ENCODE peak calls at places on chromosomes 11 and 22, in four cellular contexts. Y is transverse colon, N is NB4, X is ovary. W is an unnamed sample.

GRCh38 chr11:117187799-117188481 is 9.4 kb downstream of the SIDT2 start:
- DNase-seq in X (peak), N (no peak), Y (no peak), W (peak)

GRCh38 chr22:36277482-36278291 is 24.8 kb downstream of the APOL1 start:
- DNase-seq in X (peak), Y (peak), N (peak), W (no peak)

GRCh38 chr11:109247071-109247470 is 174.9 kb upstream of the C11orf87 start:
- DNase-seq in Y (no peak), N (no peak), X (no peak), W (no peak)

GRCh38 chr11:130995266-130995665 is 79.0 kb upstream of the SNX19 start:
- DNase-seq in N (no peak), Y (no peak), X (no peak), W (no peak)

GRCh38 chr11:11931461-11932055 is 76.9 kb downstream of the DKK3 start:
- DNase-seq in N (peak), Y (no peak), X (no peak), W (no peak)

GRCh38 chr22:28185130-28185529 is 266.1 kb upstream of the PITPNB start:
- DNase-seq in X (no peak), Y (no peak), N (no peak), W (no peak)

GRCh38 chr22:25076281-25076680 is 123.4 kb upstream of the CRYBB3 start:
- DNase-seq in Y (no peak), N (no peak), X (no peak), W (no peak)

GRCh38 chr11:14386895-14387480 is 28.0 kb upstream of the RRAS2 start:
- DNase-seq in Y (no peak), X (peak), N (no peak), W (no peak)

GRCh38 chr11:4697583-4697982 is at the start of gene OR51E2:
- DNase-seq in X (no peak), Y (peak), N (peak), W (no peak)

GRCh38 chr22:42633013-42633412 is 7.4 kb downstream of the ATP5MGL start:
- DNase-seq in N (no peak), X (no peak), Y (no peak), W (no peak)

GRCh38 chr22:42630211-42630610 is 10.2 kb downstream of the ATP5MGL start:
- DNase-seq in N (no peak), Y (no peak), X (no peak), W (no peak)

GRCh38 chr22:42635531-42635930 is 4.9 kb downstream of the ATP5MGL start:
- DNase-seq in X (no peak), N (no peak), Y (peak), W (peak)

GRCh38 chr22:42630901-42631602 is 9.3 kb downstream of the ATP5MGL start:
- DNase-seq in N (no peak), Y (no peak), X (no peak), W (no peak)

GRCh38 chr22:42632096-42632495 is 8.3 kb downstream of the ATP5MGL start:
- DNase-seq in N (no peak), Y (no peak), X (no peak), W (no peak)
- TF ChIP-seq CTCF in N (peak), Y (no peak), X (no peak), W (no peak)

GRCh38 chr11:19768197-19768596 is 55.6 kb downstream of the NAV2 start:
- DNase-seq in Y (no peak), X (no peak), N (no peak), W (no peak)
- TF ChIP-seq POLR2A in Y (no peak), X (no peak), N (no peak), W (no peak)

DNA sequence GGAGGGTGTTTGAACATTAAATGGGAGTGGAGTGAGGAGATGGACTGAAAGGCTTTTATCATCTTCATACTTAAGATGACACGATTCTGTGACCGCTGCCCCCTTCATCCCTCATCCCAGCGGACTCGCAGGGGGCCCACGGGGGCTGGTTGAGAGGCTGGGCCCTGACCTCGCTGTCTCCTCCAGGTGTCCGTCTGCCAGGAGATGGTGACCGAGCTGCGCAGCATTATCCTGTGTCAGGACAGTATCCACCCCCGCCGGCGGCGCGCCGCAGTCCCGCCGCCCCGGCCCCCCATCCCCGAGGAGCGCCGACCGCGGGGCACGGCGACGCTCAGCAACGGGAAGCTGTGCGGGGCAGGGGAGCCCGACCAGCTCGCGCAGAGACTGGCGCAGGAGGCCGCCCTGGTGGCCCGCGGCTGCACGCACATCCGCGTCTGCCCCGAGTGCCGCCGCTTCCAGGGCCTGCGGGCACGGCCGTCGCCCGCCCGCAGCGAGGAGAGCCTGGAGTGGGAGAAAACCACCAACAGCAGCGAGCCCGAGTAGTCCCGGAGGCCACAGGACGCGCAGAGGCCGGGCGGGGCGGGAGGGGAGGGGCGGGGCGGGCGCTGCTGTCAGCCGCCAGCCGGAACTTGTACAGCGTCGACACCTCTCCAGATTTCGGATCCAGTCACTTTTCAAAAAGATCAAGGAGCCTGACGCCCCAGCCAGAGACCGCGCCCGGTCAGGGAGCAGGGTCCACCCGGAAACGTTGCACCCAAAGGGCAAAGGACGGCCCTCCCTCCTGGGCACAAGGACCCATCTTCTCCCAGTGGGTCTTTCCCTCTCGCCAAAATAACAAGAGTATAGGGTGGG is 38.0 kb upstream of the TBCEL start:
- DNase-seq in N (peak), Y (peak), X (peak), W (no peak)
- TF ChIP-seq CTCF in N (no peak), Y (no peak), X (no peak), W (no peak)

DNA sequence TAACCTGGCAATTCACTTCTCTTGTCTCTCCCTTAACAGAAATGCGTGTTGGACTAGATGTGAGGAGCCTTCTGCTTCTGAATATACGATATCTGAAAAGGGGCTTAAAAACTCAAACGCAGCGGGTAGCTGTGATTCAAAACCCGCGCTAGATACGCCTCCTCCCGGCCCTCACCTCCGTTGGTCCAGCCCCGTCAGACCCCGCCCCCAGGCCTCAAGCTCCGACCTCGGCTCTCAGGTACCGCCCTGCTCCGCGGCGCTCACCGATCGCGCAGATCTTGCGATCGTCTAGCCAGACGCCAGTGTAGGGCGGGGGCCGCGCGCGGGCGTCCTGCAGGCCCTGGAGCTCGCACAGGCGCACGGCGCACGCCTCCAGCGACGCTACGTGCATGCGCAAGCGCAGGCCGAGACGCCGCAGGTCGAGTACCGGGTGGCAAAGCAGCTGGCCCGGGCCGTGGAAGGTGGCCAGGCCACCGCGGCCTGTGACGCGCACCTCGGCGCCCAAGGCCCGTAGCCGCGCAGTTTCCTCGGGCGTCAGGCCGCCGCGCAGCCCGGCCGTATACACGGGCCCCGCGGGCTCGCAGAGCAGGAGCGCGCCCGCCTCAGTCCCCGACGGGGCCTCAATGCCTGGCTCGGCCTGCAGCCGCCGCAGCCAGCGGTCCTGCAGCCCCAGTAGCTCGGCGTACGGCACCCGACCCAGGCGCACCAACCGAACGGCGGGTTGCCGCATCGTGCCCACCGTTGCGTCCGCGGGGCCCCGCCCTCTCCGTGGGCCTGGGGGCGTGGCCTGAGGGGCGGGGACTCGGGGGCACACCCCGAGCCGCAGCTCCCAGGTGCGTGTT is at the start of gene LIPT2:
- DNase-seq in N (peak), X (peak), Y (peak), W (peak)
- TF ChIP-seq POLR2A in N (peak), X (peak), Y (peak), W (peak)